ENCODE peak calls at places on chromosome 17, in nine cellular contexts. Q, Z, U, A, J, C, P, F and V are unnamed samples.

GRCh38 chr17:69269174-69269998 is 40.8 kb upstream of the ABCA10 start:
- DNase-seq in A (no peak), Z (no peak), Q (peak; percentile 31), J (no peak), F (peak; percentile 91), U (no peak), P (no peak), C (no peak), V (no peak)

GRCh38 chr17:65515959-65516948 is 45.2 kb downstream of the AXIN2 start:
- DNase-seq in P (no peak), U (no peak), Q (no peak), Z (no peak), C (no peak), F (no peak), A (peak; percentile 75), J (no peak), V (no peak)

GRCh38 chr17:67400193-67400592 is 23.1 kb downstream of the PITPNC1 start:
- DNase-seq in J (no peak), A (no peak), F (no peak), C (no peak), P (no peak), Q (no peak), Z (no peak), U (no peak), V (peak; percentile 21)

GRCh38 chr17:28879886-28880571 is 17.5 kb downstream of the FLOT2 start:
- DNase-seq in F (no peak), A (no peak), P (no peak), U (no peak), C (no peak), Q (no peak), Z (no peak), J (no peak), V (no peak)

GRCh38 chr17:28193241-28193640 is 125.8 kb upstream of the TMEM97 start:
- DNase-seq in U (no peak), F (no peak), Q (no peak), Z (no peak), A (no peak), C (peak; percentile 63), P (no peak), J (no peak), V (no peak)

GRCh38 chr17:81121841-81122733 is 43.2 kb upstream of the PVALEF start:
- DNase-seq in C (no peak), Q (no peak), A (no peak), F (peak; percentile 17), J (no peak), U (no peak), P (no peak), Z (no peak), V (no peak)

GRCh38 chr17:31696184-31696602 is 162.9 kb downstream of the COPRS start:
- DNase-seq in P (no peak), U (no peak), C (peak; percentile 91), Q (no peak), J (peak; percentile 27), Z (no peak), A (peak; percentile 93), F (peak; percentile 98), V (no peak)

GRCh38 chr17:43226393-43226792 is 2.0 kb downstream of the CCDC200 start:
- DNase-seq in F (no peak), Q (no peak), A (no peak), C (no peak), Z (no peak), J (no peak), U (no peak), P (no peak), V (no peak)

GRCh38 chr17:19492140-19492539 is 41.5 kb upstream of the SLC47A1 start:
- DNase-seq in C (no peak), U (no peak), Q (no peak), F (no peak), Z (no peak), P (no peak), A (no peak), J (no peak), V (no peak)

GRCh38 chr17:70857351-70857750 is 688.0 kb downstream of the KCNJ2 start:
- DNase-seq in Z (no peak), P (no peak), Q (no peak), A (no peak), J (no peak), U (no peak), F (no peak), C (no peak), V (no peak)

GRCh38 chr17:57946798-57947358 is 8.3 kb downstream of the CUEDC1 start:
- DNase-seq in P (no peak), F (peak; percentile 83), U (peak; percentile 20), Q (peak; percentile 66), Z (peak; percentile 88), C (peak; percentile 63), J (no peak), A (peak; percentile 83), V (peak; percentile 95)

GRCh38 chr17:31068291-31068690 is 26.5 kb upstream of the NF1 start:
- DNase-seq in F (peak; percentile 66), Z (peak; percentile 55), U (peak; percentile 34), Q (peak; percentile 66), J (peak; percentile 29), A (no peak), P (no peak), C (peak; percentile 55), V (peak; percentile 69)

GRCh38 chr17:64164592-64165285 is 34.8 kb upstream of the ERN1 start:
- DNase-seq in A (no peak), J (no peak), U (no peak), P (no peak), F (no peak), Q (no peak), Z (no peak), C (no peak), V (no peak)